ENCODE peak calls at places on chromosome 6, in four cellular contexts. M is SK-MEL-5, Q is GM10248, E is LoVo. A is an unnamed sample.
A peak's percentile ranks its signal among the peaks of the same experiment; 100 is the strongest.

GRCh38 chr6:112272799-112273198 is 18.4 kb upstream of the LAMA4 start:
- DNase-seq in E (no peak), Q (no peak), M (no peak), A (no peak)

GRCh38 chr6:134249759-134250602 is 67.9 kb downstream of the SGK1 start:
- DNase-seq in Q (no peak), M (no peak), E (no peak), A (no peak)

GRCh38 chr6:128519132-128519930 is 1.1 kb downstream of the PTPRK start:
- DNase-seq in E (peak; percentile 70), M (peak; percentile 20), Q (peak; percentile 15), A (no peak)

GRCh38 chr6:114747995-114748625 is 405.3 kb upstream of the HS3ST5 start:
- DNase-seq in E (peak; percentile 50), M (peak; percentile 56), Q (peak; percentile 11), A (no peak)

GRCh38 chr6:27213544-27214125 is 33.9 kb upstream of the PRSS16 start:
- DNase-seq in Q (no peak), E (no peak), M (peak; percentile 93), A (no peak)

GRCh38 chr6:170476360-170476759 is 76.7 kb downstream of the PSMB1 start:
- DNase-seq in M (no peak), Q (no peak), E (no peak), A (peak; percentile 40)

GRCh38 chr6:84688187-84688878 is 76.1 kb downstream of the TBX18 start:
- DNase-seq in M (no peak), Q (no peak), E (no peak), A (no peak)

GRCh38 chr6:39843305-39844020 is 51.3 kb downstream of the DAAM2 start:
- DNase-seq in Q (no peak), M (peak; percentile 28), E (no peak), A (no peak)

GRCh38 chr6:70060680-70061079 is 194.3 kb downstream of the COL19A1 start:
- DNase-seq in Q (no peak), M (no peak), E (no peak), A (no peak)

GRCh38 chr6:105901583-105901982 is 184.6 kb upstream of the PRDM1 start:
- DNase-seq in E (no peak), M (no peak), Q (no peak), A (no peak)

GRCh38 chr6:3405679-3406078 is 51.2 kb downstream of the SLC22A23 start:
- DNase-seq in Q (no peak), M (no peak), E (peak; percentile 47), A (no peak)

GRCh38 chr6:29816030-29816429 is 11.6 kb upstream of the HLA-G start:
- DNase-seq in M (peak; percentile 28), E (no peak), Q (no peak), A (no peak)

GRCh38 chr6:128605961-128606360 is 85.6 kb upstream of the PTPRK start:
- DNase-seq in M (no peak), Q (no peak), E (no peak), A (no peak)

GRCh38 chr6:29462022-29462421 is 5.1 kb downstream of the OR2H1 start:
- DNase-seq in Q (no peak), E (no peak), M (no peak), A (no peak)

A was measured in GM12878.